ENCODE peak calls at places on chromosomes 12 and 14, in five cellular contexts. V is stomach, H is NCI-H1694 treated with DMSO at 0.1 percent for 48 hours, Y is M059J, F is esophagus squamous epithelium. L is an unnamed sample.

GRCh38 chr12:51898506-51898905 is 8.8 kb upstream of the ACVRL1 start:
- DNase-seq in H (no peak), F (no peak), V (no peak), Y (no peak), L (no peak)

GRCh38 chr12:109741286-109741969 is 27.8 kb downstream of the FAM222A start:
- DNase-seq in F (no peak), V (peak), H (no peak), Y (no peak), L (no peak)

GRCh38 chr12:53046655-53047220 is 3.1 kb upstream of the TNS2 start:
- DNase-seq in F (no peak), Y (peak), H (no peak), V (peak), L (no peak)

GRCh38 chr12:113591480-113591971 is 119.9 kb upstream of the LHX5 start:
- DNase-seq in H (peak), F (no peak), Y (peak), V (no peak), L (no peak)

GRCh38 chr14:65832431-65833253 is 420.1 kb downstream of the FUT8 start:
- DNase-seq in V (no peak), Y (no peak), H (no peak), F (no peak), L (no peak)

GRCh38 chr14:106622200-106622745 is 1095.9 kb downstream of the TMEM121 start:
- DNase-seq in Y (no peak), F (no peak), V (no peak), H (no peak), L (no peak)

GRCh38 chr12:25715147-25715546 is 162.1 kb upstream of the LMNTD1 start:
- DNase-seq in V (no peak), Y (no peak), H (no peak), F (no peak), L (no peak)

GRCh38 chr12:57092876-57093411 is 4.0 kb downstream of the NAB2 start:
- DNase-seq in H (no peak), F (no peak), V (peak), Y (no peak), L (no peak)

GRCh38 chr14:57266060-57266459 is 2.6 kb downstream of the EXOC5 start:
- DNase-seq in H (no peak), Y (peak), V (no peak), F (no peak), L (no peak)

GRCh38 chr12:95465275-95465674 is 8.7 kb upstream of the METAP2 start:
- DNase-seq in V (no peak), Y (no peak), F (no peak), H (no peak), L (no peak)

GRCh38 chr12:65747338-65747737 is 76.9 kb upstream of the HMGA2 start:
- DNase-seq in V (no peak), F (no peak), Y (no peak), H (no peak), L (no peak)

GRCh38 chr12:121894633-121895032 is 6.0 kb downstream of the PSMD9 start:
- DNase-seq in H (no peak), F (no peak), Y (peak), V (no peak), L (no peak)

GRCh38 chr12:70722584-70723343 is 85.5 kb upstream of the PTPRB start:
- DNase-seq in V (no peak), H (no peak), F (no peak), Y (peak), L (no peak)

GRCh38 chr12:12927211-12928079 is 24.5 kb downstream of the GPRC5D start:
- DNase-seq in F (no peak), Y (no peak), H (peak), V (peak), L (peak)

GRCh38 chr12:130523863-130524614 is 186.4 kb downstream of the PIWIL1 start:
- DNase-seq in Y (no peak), V (no peak), F (no peak), H (no peak), L (no peak)

GRCh38 chr12:177980-178714 is 35.8 kb downstream of the SLC6A12 start:
- DNase-seq in H (no peak), V (no peak), F (no peak), Y (no peak), L (no peak)

GRCh38 chr14:32189806-32190205 is 12.0 kb upstream of the RNU6-7 start:
- DNase-seq in H (no peak), Y (no peak), F (no peak), V (no peak), L (no peak)

GRCh38 chr12:48160807-48161206 is 3.5 kb upstream of the ASB8 start:
- DNase-seq in H (no peak), F (no peak), V (no peak), Y (no peak), L (no peak)

GRCh38 chr14:37623971-37624370 is 28.5 kb downstream of the TTC6 start:
- DNase-seq in V (no peak), Y (no peak), H (no peak), F (no peak), L (no peak)

GRCh38 chr14:105537580-105538474 is 11.4 kb downstream of the TMEM121 start:
- DNase-seq in H (peak), Y (peak), F (no peak), V (peak), L (no peak)